ENCODE peak calls at places on chromosomes 11 and 22, in eight cellular contexts. X, M, Y, Z, V, R, Q and J are unnamed samples.

GRCh38 chr22:41078975-41079374 is 13.4 kb upstream of the EP300 start:
- DNase-seq in Y (no peak), Z (no peak), V (no peak), X (no peak), Q (no peak), R (no peak), M (no peak), J (no peak)

GRCh38 chr11:2541881-2542361 is 97.1 kb downstream of the KCNQ1 start:
- DNase-seq in Q (no peak), V (no peak), Y (no peak), Z (no peak), X (no peak), R (no peak), M (no peak), J (no peak)

GRCh38 chr11:34775417-34775888 is 140.7 kb downstream of the APIP start:
- DNase-seq in V (no peak), R (no peak), Y (no peak), Q (no peak), X (no peak), M (no peak), Z (no peak), J (no peak)

GRCh38 chr22:17098379-17098819 is 13.6 kb downstream of the IL17RA start:
- DNase-seq in Q (no peak), Z (no peak), M (no peak), R (peak), X (peak), V (no peak), Y (no peak), J (no peak)

GRCh38 chr11:72308226-72309073 is 64.5 kb upstream of the PHOX2A start:
- DNase-seq in V (peak), M (no peak), Z (no peak), R (no peak), Q (no peak), X (no peak), Y (peak), J (peak)

GRCh38 chr11:23727821-23728220 is 769.0 kb upstream of the LUZP2 start:
- DNase-seq in R (no peak), V (no peak), Z (no peak), M (no peak), Q (no peak), Y (peak), X (no peak), J (peak)

GRCh38 chr22:22380098-22381030 is 128.2 kb downstream of the ZNF280B start:
- DNase-seq in Y (peak), V (no peak), Q (no peak), M (no peak), R (no peak), X (no peak), Z (no peak), J (no peak)

GRCh38 chr22:25777870-25778269 is 35.9 kb downstream of the MYO18B start:
- DNase-seq in R (no peak), M (no peak), X (peak), Q (no peak), V (no peak), Z (peak), Y (peak), J (peak)

GRCh38 chr11:108871867-108872266 is 207.0 kb downstream of the DDX10 start:
- DNase-seq in Z (no peak), V (no peak), M (no peak), Y (no peak), R (no peak), X (no peak), Q (no peak), J (no peak)